ENCODE peak calls at places on chromosomes 2 and 18, in ten cellular contexts. One of them, this sample, is unnamed.

GRCh38 chr2:12950957-12951656 is 234.4 kb downstream of the TRIB2 start:
- DNase-seq in AML-193: no peak
- DNase-seq in amygdala: no peak
- DNase-seq in RPMI8226: no peak
- DNase-seq in LoVo: no peak
- DNase-seq in fibroblast of pulmonary artery: peak; percentile 80
- DNase-seq in posterior vena cava: no peak
- DNase-seq in astrocyte of the spinal cord: peak; percentile 67
- DNase-seq in BJ: peak; percentile 79
- DNase-seq in GM10248: no peak
- DNase-seq in this sample: no peak

GRCh38 chr2:85718006-85718391 is 23.8 kb downstream of the GNLY start:
- DNase-seq in astrocyte of the spinal cord: no peak
- DNase-seq in BJ: no peak
- DNase-seq in GM10248: no peak
- DNase-seq in AML-193: no peak
- DNase-seq in amygdala: no peak
- DNase-seq in fibroblast of pulmonary artery: no peak
- DNase-seq in LoVo: no peak
- DNase-seq in posterior vena cava: no peak
- DNase-seq in RPMI8226: peak; percentile 51
- DNase-seq in this sample: no peak

GRCh38 chr2:1173528-1173927 is 222.9 kb downstream of the SNTG2 start:
- DNase-seq in astrocyte of the spinal cord: no peak
- DNase-seq in AML-193: no peak
- DNase-seq in GM10248: no peak
- DNase-seq in LoVo: no peak
- DNase-seq in fibroblast of pulmonary artery: no peak
- DNase-seq in posterior vena cava: no peak
- DNase-seq in BJ: no peak
- DNase-seq in amygdala: no peak
- DNase-seq in RPMI8226: no peak
- DNase-seq in this sample: no peak

GRCh38 chr2:201854221-201854801 is 48.0 kb downstream of the CDK15 start:
- DNase-seq in GM10248: no peak
- DNase-seq in RPMI8226: no peak
- DNase-seq in fibroblast of pulmonary artery: peak; percentile 86
- DNase-seq in astrocyte of the spinal cord: peak; percentile 98
- DNase-seq in LoVo: peak; percentile 37
- DNase-seq in posterior vena cava: no peak
- DNase-seq in AML-193: no peak
- DNase-seq in amygdala: no peak
- DNase-seq in BJ: peak; percentile 88
- DNase-seq in this sample: no peak

GRCh38 chr2:71190959-71191943 is 35.7 kb downstream of the PAIP2B start:
- DNase-seq in fibroblast of pulmonary artery: peak; percentile 36
- DNase-seq in LoVo: no peak
- DNase-seq in AML-193: peak; percentile 33
- DNase-seq in astrocyte of the spinal cord: peak; percentile 1
- DNase-seq in amygdala: no peak
- DNase-seq in RPMI8226: peak; percentile 7
- DNase-seq in BJ: no peak
- DNase-seq in GM10248: no peak
- DNase-seq in posterior vena cava: no peak
- DNase-seq in this sample: no peak

GRCh38 chr2:55152475-55153422 is 79.3 kb downstream of the CLHC1 start:
- DNase-seq in LoVo: no peak
- DNase-seq in fibroblast of pulmonary artery: no peak
- DNase-seq in RPMI8226: no peak
- DNase-seq in astrocyte of the spinal cord: no peak
- DNase-seq in GM10248: no peak
- DNase-seq in posterior vena cava: peak; percentile 9
- DNase-seq in AML-193: peak; percentile 38
- DNase-seq in BJ: no peak
- DNase-seq in amygdala: no peak
- DNase-seq in this sample: no peak

GRCh38 chr18:36112302-36112701 is 16.8 kb downstream of the SLC39A6 start:
- DNase-seq in posterior vena cava: no peak
- DNase-seq in astrocyte of the spinal cord: no peak
- DNase-seq in AML-193: no peak
- DNase-seq in fibroblast of pulmonary artery: no peak
- DNase-seq in LoVo: no peak
- DNase-seq in BJ: no peak
- DNase-seq in RPMI8226: no peak
- DNase-seq in amygdala: no peak
- DNase-seq in GM10248: no peak
- DNase-seq in this sample: no peak

GRCh38 chr2:216287251-216287650 is 85.0 kb downstream of the MARCHF4 start:
- DNase-seq in fibroblast of pulmonary artery: no peak
- DNase-seq in amygdala: no peak
- DNase-seq in BJ: no peak
- DNase-seq in RPMI8226: no peak
- DNase-seq in astrocyte of the spinal cord: no peak
- DNase-seq in GM10248: no peak
- DNase-seq in LoVo: no peak
- DNase-seq in posterior vena cava: no peak
- DNase-seq in AML-193: no peak
- DNase-seq in this sample: no peak